ENCODE peak calls at places on chromosomes 3 and 15, in ten cellular contexts. B is fibroblast of lung, V is ovary, N is substantia nigra, F is heart left ventricle, O is left ventricle myocardium inferior, J is GM23338, Y is psoas muscle, R is aorta, M is kidney. S is an unnamed sample.

GRCh38 chr15:32704343-32705076 is 13.3 kb upstream of the GREM1 start:
- DNase-seq in F (no peak), O (no peak), B (peak), V (no peak), R (no peak), J (no peak), Y (no peak), M (no peak), N (no peak), S (no peak)

GRCh38 chr3:38782148-38782547 is 33.9 kb downstream of the SCN10A start:
- DNase-seq in M (no peak), F (no peak), V (no peak), Y (no peak), B (no peak), N (no peak), J (no peak), R (no peak), O (no peak), S (no peak)

GRCh38 chr3:61718565-61718964 is 157.2 kb downstream of the PTPRG start:
- DNase-seq in O (no peak), B (no peak), Y (no peak), J (no peak), F (no peak), M (no peak), N (no peak), R (no peak), V (no peak), S (no peak)

GRCh38 chr15:40278026-40278425 is 4.8 kb downstream of the ANKRD63 start:
- DNase-seq in B (no peak), F (no peak), N (no peak), V (no peak), R (no peak), O (no peak), M (no peak), Y (no peak), J (no peak), S (no peak)

GRCh38 chr3:128499724-128500275 is 6.8 kb upstream of the GATA2 start:
- DNase-seq in R (no peak), Y (no peak), V (no peak), F (no peak), B (no peak), N (no peak), M (no peak), J (no peak), O (no peak), S (no peak)

GRCh38 chr15:59792359-59792758 is 103.2 kb upstream of the BNIP2 start:
- DNase-seq in R (no peak), B (no peak), O (no peak), F (no peak), Y (no peak), M (no peak), N (no peak), V (no peak), J (peak), S (no peak)

GRCh38 chr3:72692959-72693518 is 155.2 kb downstream of the SHQ1 start:
- DNase-seq in B (no peak), J (peak), V (no peak), R (no peak), F (no peak), Y (no peak), O (no peak), M (no peak), N (no peak), S (no peak)

GRCh38 chr15:98801234-98801561 is 152.9 kb downstream of the IGF1R start:
- DNase-seq in R (no peak), M (no peak), Y (no peak), N (peak), V (no peak), B (no peak), F (no peak), O (no peak), J (peak), S (no peak)

GRCh38 chr3:172355836-172356235 is 92.4 kb downstream of the GHSR start:
- DNase-seq in B (peak), N (no peak), J (no peak), F (no peak), V (peak), R (peak), M (no peak), Y (no peak), O (no peak), S (no peak)

GRCh38 chr3:8451696-8452095 is 49.9 kb upstream of the LMCD1 start:
- DNase-seq in B (no peak), J (no peak), O (no peak), F (no peak), R (no peak), N (no peak), M (no peak), V (no peak), Y (no peak), S (no peak)
- H3K27ac ChIP-seq in B (peak), J (no peak), O (no peak), F (no peak), R (no peak), N (no peak), M (no peak), V (no peak), Y (no peak), S (no peak)

GRCh38 chr15:67548532-67548852 is 6.0 kb downstream of the MAP2K5 start:
- DNase-seq in O (no peak), M (no peak), F (no peak), R (no peak), B (no peak), V (no peak), Y (no peak), N (no peak), J (no peak), S (no peak)
- H3K27ac ChIP-seq in O (peak), M (no peak), F (no peak), R (no peak), B (no peak), V (no peak), Y (peak), N (no peak), J (no peak), S (no peak)

GRCh38 chr3:151557068-151557467 is 96.2 kb upstream of the IGSF10 start:
- DNase-seq in B (no peak), Y (no peak), J (no peak), F (no peak), N (no peak), O (no peak), M (no peak), V (no peak), R (no peak), S (no peak)

GRCh38 chr3:151556591-151556990 is 95.7 kb upstream of the IGSF10 start:
- DNase-seq in Y (no peak), F (no peak), N (no peak), J (no peak), O (no peak), V (no peak), M (no peak), B (no peak), R (no peak), S (no peak)

GRCh38 chr3:151552589-151552988 is 91.7 kb upstream of the IGSF10 start:
- DNase-seq in Y (no peak), M (no peak), N (no peak), B (no peak), O (no peak), F (no peak), R (no peak), J (no peak), V (no peak), S (no peak)

GRCh38 chr3:151550642-151551041 is 89.8 kb upstream of the IGSF10 start:
- DNase-seq in F (no peak), B (no peak), M (no peak), Y (no peak), R (no peak), J (no peak), V (no peak), N (no peak), O (no peak), S (no peak)

DNA sequence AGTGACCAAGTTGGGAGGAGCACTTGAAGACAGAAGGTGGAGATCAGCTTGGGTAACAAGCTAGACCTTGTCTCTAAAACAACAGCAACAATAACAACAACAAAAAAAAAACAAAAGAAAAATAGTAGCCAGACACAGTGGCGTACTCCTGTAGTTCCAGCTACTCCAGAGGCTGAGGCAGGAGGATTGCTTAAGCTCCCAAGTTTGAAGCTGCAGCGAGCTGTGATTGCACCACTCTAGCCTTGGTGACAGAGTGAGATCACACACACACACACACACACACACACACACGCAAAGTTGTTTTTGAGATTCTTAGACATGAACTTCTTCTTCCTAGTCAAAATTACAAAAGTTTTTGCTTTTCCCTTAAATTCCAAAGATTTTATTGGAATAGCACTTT is 93.0 kb upstream of the IGSF10 start:
- DNase-seq in N (no peak), Y (no peak), R (peak), J (no peak), V (peak), B (peak), F (no peak), M (no peak), O (no peak), S (peak)
- H3K27ac ChIP-seq in N (no peak), Y (no peak), R (no peak), J (no peak), V (no peak), B (no peak), F (no peak), M (no peak), O (no peak), S (no peak)

GRCh38 chr15:94844188-94844532 is 612.8 kb downstream of the MCTP2 start:
- DNase-seq in R (no peak), J (peak), O (no peak), M (no peak), N (no peak), Y (no peak), V (no peak), F (no peak), B (no peak), S (no peak)
- H3K27ac ChIP-seq in R (no peak), J (no peak), O (peak), M (no peak), N (no peak), Y (peak), V (no peak), F (peak), B (no peak), S (peak)